ENCODE peak calls at places on chromosomes 3 and 15, in four cellular contexts. Q is WTC11, F is K562, E is HepG2. U is an unnamed sample.

GRCh38 chr15:87496109-87496508 is 760.4 kb downstream of the NTRK3 start:
- DNase-seq in Q (no peak), F (no peak), E (no peak), U (no peak)

GRCh38 chr15:85527907-85528306 is 147.5 kb downstream of the AKAP13 start:
- DNase-seq in F (no peak), Q (no peak), E (no peak), U (no peak)

GRCh38 chr15:90059208-90059985 is 42.9 kb downstream of the IDH2 start:
- DNase-seq in E (peak), F (peak), Q (peak), U (no peak)

GRCh38 chr3:190122198-190122771 is 1.6 kb upstream of the P3H2 start:
- DNase-seq in F (no peak), Q (no peak), E (no peak), U (no peak)

GRCh38 chr15:69996321-69996720 is 101.4 kb downstream of the TLE3 start:
- DNase-seq in F (no peak), E (no peak), Q (no peak), U (no peak)

GRCh38 chr3:152270145-152270870 is 1.6 kb downstream of the MBNL1 start:
- DNase-seq in Q (no peak), E (peak), F (peak), U (no peak)

GRCh38 chr3:25448750-25449684 is 21.0 kb downstream of the RARB start:
- DNase-seq in E (peak), Q (no peak), F (peak), U (peak)

GRCh38 chr3:61250784-61251173 is 473 bp downstream of the FHIT start:
- DNase-seq in Q (peak), F (peak), E (peak), U (peak)

GRCh38 chr3:157447026-157447694 is 10.5 kb downstream of the PTX3 start:
- DNase-seq in Q (no peak), E (no peak), F (no peak), U (no peak)

GRCh38 chr15:69225355-69226027 is 65.1 kb downstream of the GLCE start:
- DNase-seq in E (peak), F (peak), Q (no peak), U (peak)

GRCh38 chr3:179562467-179563297 is at the start of gene ACTL6A:
- DNase-seq in F (peak), Q (peak), E (peak), U (peak)

GRCh38 chr3:179558742-179559364 is 3.9 kb upstream of the ACTL6A start:
- DNase-seq in F (peak), Q (peak), E (peak), U (peak)

GRCh38 chr3:179563298-179563934 is 690 bp downstream of the ACTL6A start:
- DNase-seq in Q (peak), F (peak), E (peak), U (peak)

GRCh38 chr3:179565496-179565895 is 2.8 kb downstream of the ACTL6A start:
- DNase-seq in Q (no peak), E (no peak), F (no peak), U (no peak)

DNA sequence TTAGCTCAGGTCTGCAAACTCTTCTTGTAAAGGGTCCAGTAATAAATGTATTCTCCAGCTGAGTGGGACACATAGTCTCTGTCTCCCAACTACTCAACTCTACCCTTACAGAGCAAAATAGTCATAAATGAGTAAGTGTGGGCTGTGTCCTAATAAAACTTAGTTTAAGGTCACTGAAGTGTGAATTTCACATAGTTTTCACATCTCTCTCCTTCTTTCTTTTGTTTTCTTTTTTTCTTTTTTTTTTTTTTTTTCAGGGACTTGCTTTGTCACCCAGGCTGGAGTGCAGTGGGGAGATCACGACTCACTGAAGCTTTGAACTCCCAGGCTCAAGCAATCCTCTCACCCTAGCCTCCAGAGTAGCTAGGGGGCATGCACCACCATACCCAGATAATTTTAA is 1.9 kb upstream of the ACTL6A start:
- DNase-seq in F (no peak), Q (no peak), E (no peak), U (no peak)
- TF ChIP-seq ELF4 in F (no peak), Q (no peak), E (no peak), U (no peak)

DNA sequence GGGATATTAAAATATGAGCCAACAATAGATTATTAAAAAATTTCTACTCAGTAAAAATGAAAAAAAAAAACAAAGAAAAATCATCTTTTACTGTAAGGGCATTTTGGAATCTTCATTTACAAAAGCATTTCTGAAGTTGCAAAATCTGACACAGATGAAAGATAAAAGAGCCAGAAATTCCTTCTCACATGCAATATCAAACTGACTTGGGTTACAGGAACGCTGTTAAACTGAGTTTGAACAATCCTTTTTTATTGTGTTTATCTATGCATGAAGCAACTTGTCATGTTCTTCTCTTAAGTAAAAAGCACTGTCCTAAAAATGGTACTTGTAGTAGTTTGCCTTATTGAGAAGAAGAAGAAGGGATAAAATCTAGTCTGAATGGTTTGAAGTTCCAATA is 468.5 kb upstream of the KCNMB2 start:
- DNase-seq in F (no peak), Q (no peak), E (no peak), U (no peak)
- TF ChIP-seq ELF4 in F (no peak), Q (no peak), E (no peak), U (no peak)

GRCh38 chr3:136670166-136670565 is 82.0 kb downstream of the STAG1 start:
- DNase-seq in Q (no peak), F (no peak), E (no peak), U (no peak)

GRCh38 chr3:136659253-136659652 is 92.9 kb downstream of the STAG1 start:
- DNase-seq in E (no peak), Q (no peak), F (no peak), U (peak)

GRCh38 chr3:136667081-136667480 is 85.1 kb downstream of the STAG1 start:
- DNase-seq in F (peak), Q (no peak), E (no peak), U (no peak)

GRCh38 chr3:136664771-136665170 is 87.4 kb downstream of the STAG1 start:
- DNase-seq in E (no peak), Q (no peak), F (no peak), U (no peak)
- TF ChIP-seq ELF4 in E (no peak), Q (no peak), F (no peak), U (no peak)

GRCh38 chr3:58065700-58066167 is 57.5 kb downstream of the FLNB start:
- DNase-seq in F (no peak), E (peak), Q (no peak), U (no peak)

GRCh38 chr3:58063022-58063421 is 54.8 kb downstream of the FLNB start:
- DNase-seq in Q (no peak), F (no peak), E (no peak), U (no peak)

GRCh38 chr3:58064923-58065638 is 56.9 kb downstream of the FLNB start:
- DNase-seq in F (no peak), E (no peak), Q (no peak), U (no peak)

GRCh38 chr3:58062469-58062868 is 54.2 kb downstream of the FLNB start:
- DNase-seq in F (peak), E (no peak), Q (no peak), U (no peak)

GRCh38 chr3:58063424-58063823 is 55.2 kb downstream of the FLNB start:
- DNase-seq in E (no peak), Q (no peak), F (peak), U (no peak)
- TF ChIP-seq ELF4 in E (no peak), Q (no peak), F (no peak), U (no peak)

DNA sequence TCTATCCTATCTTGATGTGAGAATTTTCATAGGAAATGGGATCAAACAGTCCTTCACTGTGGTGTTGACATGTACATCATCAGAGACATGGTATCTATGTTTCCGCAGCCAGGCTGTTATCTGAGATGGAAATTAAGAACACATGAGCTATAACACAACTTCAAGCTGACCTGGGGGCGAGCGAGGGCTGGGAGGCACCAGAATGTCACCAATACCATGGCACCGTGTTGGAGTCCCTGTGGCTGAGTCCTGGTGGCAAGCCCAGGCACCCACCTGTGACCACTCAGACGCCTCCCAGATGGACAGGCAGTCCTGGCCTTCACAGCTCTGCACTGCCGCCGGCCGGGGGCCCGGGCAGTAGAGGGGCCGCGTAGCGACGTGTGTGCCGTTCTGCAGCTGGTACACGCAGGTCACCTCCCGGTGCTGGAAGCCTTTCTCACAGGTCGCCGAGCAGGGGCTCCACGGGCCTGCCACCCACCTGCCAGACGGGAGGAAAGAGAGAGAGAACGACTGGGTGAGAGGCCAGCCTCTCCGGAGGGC is 263.9 kb upstream of the LYSMD4 start:
- DNase-seq in F (no peak), E (no peak), Q (no peak), U (no peak)
- TF ChIP-seq ELF4 in F (no peak), E (no peak), Q (no peak), U (no peak)

GRCh38 chr3:143035466-143036214 is 34.3 kb downstream of the U2SURP start:
- DNase-seq in F (no peak), E (no peak), Q (no peak), U (no peak)
- TF ChIP-seq ELF4 in F (no peak), E (no peak), Q (no peak), U (no peak)

GRCh38 chr3:93843981-93844380 is 129.7 kb downstream of the PROS1 start:
- DNase-seq in E (no peak), F (peak), Q (no peak), U (no peak)
- TF ChIP-seq ELF4 in E (no peak), F (no peak), Q (no peak), U (no peak)

DNA sequence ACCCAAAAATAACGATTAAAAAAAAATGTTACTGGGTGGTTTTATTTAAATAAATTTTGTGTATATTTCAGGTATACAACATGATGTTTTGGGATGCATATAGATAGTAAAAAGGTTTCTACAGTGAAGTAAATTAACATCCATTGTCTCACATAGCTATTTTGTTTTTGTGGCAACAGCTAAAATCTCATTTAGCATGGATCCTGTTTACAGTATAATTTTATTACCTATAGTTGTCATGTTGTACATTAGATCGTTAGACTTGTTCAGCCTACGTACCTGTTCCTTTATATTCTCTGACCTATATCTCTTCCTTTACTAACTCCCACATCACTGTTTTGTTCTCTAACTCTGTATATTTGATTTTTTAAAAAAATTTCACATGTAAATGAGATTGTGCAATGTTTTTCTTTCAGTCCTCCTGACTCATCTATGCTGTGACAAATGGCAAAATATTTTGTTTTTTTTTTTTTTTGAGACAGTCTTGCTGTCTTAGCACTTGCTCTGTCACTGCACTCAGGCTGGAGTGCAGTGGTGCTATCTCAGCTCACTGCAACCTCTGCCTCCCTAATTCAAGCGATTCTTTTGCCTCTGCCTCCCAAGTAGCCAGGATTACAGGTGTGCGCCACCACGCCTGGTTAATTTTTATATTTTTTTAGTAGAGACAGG is 45.6 kb downstream of the OIP5 start:
- DNase-seq in F (no peak), E (no peak), Q (no peak), U (no peak)
- TF ChIP-seq ELF4 in F (no peak), E (no peak), Q (no peak), U (no peak)

DNA sequence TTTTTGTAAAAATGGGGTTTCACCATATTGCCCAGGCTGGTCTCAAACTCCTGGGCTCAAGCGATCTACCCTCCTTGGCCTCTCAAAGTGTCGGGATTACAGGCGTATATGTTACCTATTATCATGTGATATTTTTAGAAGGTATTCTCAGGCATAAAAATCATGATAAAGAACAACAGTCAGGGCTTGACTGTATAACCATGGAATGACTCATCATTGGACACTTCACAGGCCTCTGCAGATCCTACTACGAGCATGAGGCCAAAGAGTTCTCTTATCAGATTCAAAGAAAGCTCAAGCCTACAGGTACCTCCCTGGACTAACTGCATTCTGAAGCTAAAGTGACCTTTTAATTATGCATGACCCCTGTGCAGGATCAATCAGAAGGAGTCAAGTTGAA is 91.7 kb upstream of the PRICKLE2 start:
- DNase-seq in E (no peak), F (no peak), Q (no peak), U (no peak)
- TF ChIP-seq ELF4 in E (no peak), F (no peak), Q (no peak), U (no peak)

GRCh38 chr3:79414035-79414434 is 353.8 kb downstream of the ROBO1 start:
- DNase-seq in F (no peak), E (no peak), Q (no peak), U (no peak)

GRCh38 chr3:79419222-79419621 is 348.6 kb downstream of the ROBO1 start:
- DNase-seq in F (no peak), Q (no peak), E (no peak), U (no peak)

GRCh38 chr3:79410617-79411016 is 357.2 kb downstream of the ROBO1 start:
- DNase-seq in E (no peak), F (no peak), Q (no peak), U (no peak)

GRCh38 chr3:79415351-79415750 is 352.4 kb downstream of the ROBO1 start:
- DNase-seq in E (no peak), F (no peak), Q (no peak), U (no peak)

DNA sequence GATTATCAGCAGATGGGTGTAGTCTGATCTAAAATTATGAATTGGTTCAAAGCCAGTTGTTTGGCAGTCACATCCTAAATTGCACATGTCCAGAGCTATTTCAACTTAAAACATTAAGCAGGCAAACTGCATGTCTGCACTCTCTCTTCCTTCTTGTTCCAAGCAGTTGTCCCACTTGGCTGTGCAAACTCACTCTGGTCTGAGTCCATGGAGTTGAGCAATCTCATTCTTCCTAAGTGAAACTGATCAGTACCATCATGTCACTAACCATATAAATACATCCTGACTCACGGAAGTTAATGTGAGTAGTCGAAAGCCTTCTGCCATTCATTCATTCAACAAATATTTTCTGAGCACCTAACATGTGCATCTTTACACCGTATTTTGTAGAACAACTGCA is 353.0 kb downstream of the ROBO1 start:
- DNase-seq in E (no peak), F (no peak), Q (no peak), U (no peak)
- TF ChIP-seq ELF4 in E (no peak), F (no peak), Q (no peak), U (no peak)